ENCODE peak calls at places on chromosome 19, in ten cellular contexts. V is psoas muscle; B is activated T-helper 1 cell treated with anti-CD3 and anti-CD28 coated beads, Interleukin-12 subunit alpha, Interleukin-12 subunit beta, Interleukin-2, Interleukin-4 antibody, amounts not matched to agents 30 ng/mL and 10 ng/mL and 1 ng/mL, durations not matched to agents 14 hours and 24 hours and 36 hours; W is HTR-8/SVneo; Z is mesendoderm; F is fibroblast of mammary gland; T is NCI-H2081; S is AG09319; H is effector CD4-positive, alpha-beta T cell; G is T-cell. C is an unnamed sample.

GRCh38 chr19:17159466-17160393 is 55.4 kb upstream of the USE1 start:
- DNase-seq in V (no peak), T (no peak), F (peak), S (no peak), H (no peak), B (no peak), W (no peak), Z (peak), G (no peak), C (no peak)

GRCh38 chr19:35320285-35320706 is 8.7 kb upstream of the CD22 start:
- DNase-seq in Z (no peak), F (no peak), H (no peak), B (no peak), S (no peak), T (no peak), V (no peak), W (no peak), G (no peak), C (no peak)

GRCh38 chr19:30877591-30878230 is 471.5 kb downstream of the TSHZ3 start:
- DNase-seq in W (no peak), B (no peak), F (no peak), H (no peak), G (no peak), T (no peak), S (no peak), V (no peak), Z (no peak), C (no peak)

GRCh38 chr19:6412111-6412999 is 12.3 kb downstream of the KHSRP start:
- DNase-seq in W (no peak), S (no peak), T (peak), V (no peak), H (peak), G (peak), Z (peak), B (no peak), F (no peak), C (peak)

GRCh38 chr19:10872551-10873107 is 1.3 kb downstream of the CARM1 start:
- DNase-seq in Z (no peak), G (no peak), H (no peak), F (no peak), W (no peak), T (no peak), V (no peak), S (no peak), B (no peak), C (peak)

GRCh38 chr19:49555600-49556411 is 24.6 kb downstream of the NOSIP start:
- DNase-seq in Z (peak), B (peak), F (peak), W (no peak), V (peak), G (peak), S (no peak), H (peak), T (no peak), C (peak)

GRCh38 chr19:46984077-46985010 is 35.3 kb upstream of the NPAS1 start:
- DNase-seq in Z (no peak), W (no peak), B (no peak), S (no peak), T (peak), H (no peak), G (no peak), F (peak), V (peak), C (no peak)

GRCh38 chr19:39426170-39426569 is 9.6 kb downstream of the RPS16 start:
- DNase-seq in W (no peak), S (no peak), H (no peak), V (no peak), F (no peak), G (no peak), B (no peak), T (no peak), Z (no peak), C (no peak)

GRCh38 chr19:55255618-55256423 is 3.0 kb downstream of the PPP6R1 start:
- DNase-seq in F (peak), S (no peak), T (peak), W (no peak), B (peak), H (peak), Z (no peak), G (no peak), V (no peak), C (peak)

GRCh38 chr19:39681416-39681815 is 22.9 kb upstream of the LGALS14 start:
- DNase-seq in W (no peak), B (no peak), S (no peak), T (no peak), G (no peak), H (no peak), V (no peak), F (no peak), Z (no peak), C (no peak)

GRCh38 chr19:58518261-58519086 is 1.1 kb downstream of the ZBTB45 start:
- DNase-seq in F (no peak), S (no peak), T (no peak), Z (no peak), G (no peak), B (no peak), V (no peak), W (no peak), H (no peak), C (no peak)

GRCh38 chr19:33756177-33756576 is 40.5 kb upstream of the KCTD15 start:
- DNase-seq in W (no peak), F (no peak), Z (no peak), H (no peak), V (no peak), S (no peak), T (no peak), G (no peak), B (no peak), C (no peak)

GRCh38 chr19:9474975-9475374 is 23.4 kb downstream of the ZNF560 start:
- DNase-seq in W (no peak), B (no peak), S (no peak), T (no peak), H (no peak), V (no peak), F (no peak), Z (no peak), G (no peak), C (no peak)

GRCh38 chr19:15934332-15935078 is at the start of gene CYP4F11:
- DNase-seq in G (no peak), H (no peak), T (no peak), Z (no peak), B (no peak), F (no peak), S (no peak), W (no peak), V (peak), C (no peak)

GRCh38 chr19:30135797-30136196 is 193.8 kb downstream of the URI1 start:
- DNase-seq in T (no peak), H (no peak), G (no peak), W (no peak), V (no peak), Z (no peak), B (no peak), S (no peak), F (no peak), C (no peak)

GRCh38 chr19:45404557-45405434 is at the start of gene PPP1R13L:
- DNase-seq in S (no peak), W (peak), F (peak), T (peak), B (peak), V (peak), H (peak), G (no peak), Z (peak), C (peak)

C was measured in CD4-positive, CD25-positive, alpha-beta regulatory T cell.